ENCODE peak calls at places on chromosome 9, in six cellular contexts. T is SK-N-SH, J is hepatocyte, G is IMR-90, C is HCT116, X is OCI-LY7. K is an unnamed sample.

GRCh38 chr9:20463823-20464222 is 158.5 kb downstream of the MLLT3 start:
- DNase-seq in T (no peak), J (no peak), G (no peak), C (no peak), X (no peak), K (no peak)

GRCh38 chr9:120863833-120864232 is 13.2 kb downstream of the PHF19 start:
- DNase-seq in T (no peak), J (no peak), G (no peak), C (no peak), X (no peak), K (no peak)

GRCh38 chr9:86034863-86035734 is 64.3 kb downstream of the GOLM1 start:
- DNase-seq in T (peak; percentile 76), J (peak; percentile 49), G (peak; percentile 40), C (peak; percentile 29), X (peak; percentile 12), K (peak; percentile 66)

GRCh38 chr9:21611896-21612295 is 129.8 kb upstream of the IFNE start:
- DNase-seq in T (no peak), J (no peak), G (no peak), C (peak; percentile 82), X (no peak), K (peak; percentile 55)

GRCh38 chr9:5879419-5880181 is 11.1 kb upstream of the MLANA start:
- DNase-seq in T (peak; percentile 17), J (peak; percentile 73), G (peak; percentile 71), C (peak; percentile 88), X (no peak), K (peak; percentile 24)

GRCh38 chr9:7273575-7273974 is 515.8 kb downstream of the KDM4C start:
- DNase-seq in T (no peak), J (peak; percentile 54), G (peak; percentile 40), C (no peak), X (no peak), K (peak; percentile 65)

GRCh38 chr9:4174781-4175180 is 125.1 kb downstream of the GLIS3 start:
- DNase-seq in T (no peak), J (no peak), G (no peak), C (no peak), X (no peak), K (no peak)

GRCh38 chr9:96875460-96876142 is 21.3 kb upstream of the ZNF782 start:
- DNase-seq in T (peak; percentile 88), J (peak; percentile 92), G (peak; percentile 68), C (peak; percentile 83), X (peak; percentile 92), K (peak; percentile 71)

GRCh38 chr9:29212590-29213373 is 1639.5 kb upstream of the C9orf72 start:
- DNase-seq in T (peak; percentile 69), J (peak; percentile 61), G (no peak), C (no peak), X (no peak), K (no peak)

GRCh38 chr9:6833518-6834192 is 75.9 kb downstream of the KDM4C start:
- DNase-seq in T (no peak), J (no peak), G (peak; percentile 39), C (no peak), X (no peak), K (peak; percentile 34)

GRCh38 chr9:94472766-94473165 is 82.1 kb upstream of the PCAT7 start:
- DNase-seq in T (no peak), J (no peak), G (no peak), C (no peak), X (no peak), K (no peak)

GRCh38 chr9:119318371-119318770 is 50.9 kb downstream of the BRINP1 start:
- DNase-seq in T (peak; percentile 27), J (no peak), G (no peak), C (no peak), X (no peak), K (no peak)

GRCh38 chr9:18699749-18700148 is 225.8 kb downstream of the ADAMTSL1 start:
- DNase-seq in T (no peak), J (no peak), G (no peak), C (no peak), X (no peak), K (peak; percentile 57)

GRCh38 chr9:129653819-129654528 is 11.5 kb upstream of the PRRX2 start:
- DNase-seq in T (no peak), J (no peak), G (no peak), C (no peak), X (no peak), K (no peak)

GRCh38 chr9:135933114-135933513 is 25.8 kb upstream of the CAMSAP1 start:
- DNase-seq in T (no peak), J (no peak), G (no peak), C (no peak), X (no peak), K (no peak)

GRCh38 chr9:87381050-87381711 is 116.5 kb upstream of the DAPK1 start:
- DNase-seq in T (no peak), J (peak; percentile 47), G (peak; percentile 18), C (no peak), X (no peak), K (peak; percentile 91)

GRCh38 chr9:133759146-133759900 is 21.2 kb upstream of the SARDH start:
- DNase-seq in T (peak; percentile 76), J (peak; percentile 3), G (no peak), C (peak; percentile 10), X (no peak), K (no peak)

GRCh38 chr9:137276757-137277328 is 683 bp upstream of the TOR4A start:
- DNase-seq in T (no peak), J (peak; percentile 86), G (peak; percentile 38), C (no peak), X (peak; percentile 53), K (peak; percentile 45)

GRCh38 chr9:32220750-32221149 is 163.7 kb upstream of the ACO1 start:
- DNase-seq in T (no peak), J (no peak), G (no peak), C (no peak), X (no peak), K (no peak)

GRCh38 chr9:130681769-130682489 is 11.7 kb upstream of the EXOSC2 start:
- DNase-seq in T (no peak), J (no peak), G (no peak), C (no peak), X (peak; percentile 17), K (no peak)

GRCh38 chr9:93464395-93464794 is 11.0 kb upstream of the FAM120AOS start:
- DNase-seq in T (no peak), J (no peak), G (no peak), C (no peak), X (peak; percentile 74), K (no peak)

GRCh38 chr9:127128341-127129072 is 6.1 kb upstream of the ANGPTL2 start:
- DNase-seq in T (no peak), J (no peak), G (peak; percentile 39), C (no peak), X (no peak), K (peak; percentile 58)

GRCh38 chr9:137269231-137269772 is 8.2 kb upstream of the TOR4A start:
- DNase-seq in T (no peak), J (peak; percentile 6), G (peak; percentile 60), C (no peak), X (peak; percentile 82), K (no peak)

GRCh38 chr9:127344373-127344995 is 52.5 kb upstream of the SLC2A8 start:
- DNase-seq in T (no peak), J (no peak), G (peak; percentile 64), C (no peak), X (no peak), K (peak; percentile 47)

GRCh38 chr9:136597965-136598364 is 52.1 kb upstream of the NOTCH1 start:
- DNase-seq in T (no peak), J (no peak), G (no peak), C (no peak), X (no peak), K (no peak)

GRCh38 chr9:131727795-131728545 is 11.9 kb downstream of the RAPGEF1 start:
- DNase-seq in T (no peak), J (no peak), G (no peak), C (no peak), X (peak; percentile 52), K (peak; percentile 62)

GRCh38 chr9:131728961-131729360 is 10.9 kb downstream of the RAPGEF1 start:
- DNase-seq in T (peak; percentile 51), J (no peak), G (no peak), C (no peak), X (peak; percentile 90), K (no peak)

GRCh38 chr9:131724678-131725077 is 15.2 kb downstream of the RAPGEF1 start:
- DNase-seq in T (no peak), J (no peak), G (no peak), C (no peak), X (peak; percentile 92), K (no peak)

GRCh38 chr9:131728546-131728910 is 11.3 kb downstream of the RAPGEF1 start:
- DNase-seq in T (no peak), J (no peak), G (no peak), C (no peak), X (no peak), K (no peak)

GRCh38 chr9:131727184-131727785 is 12.6 kb downstream of the RAPGEF1 start:
- DNase-seq in T (no peak), J (peak; percentile 35), G (peak; percentile 24), C (no peak), X (no peak), K (peak; percentile 77)
- H3K4me2 ChIP-seq in T (peak overlapping the region; percentile 54), J (peak overlapping the region; percentile 41), G (no peak overlapping the region), C (no peak overlapping the region), X (peak overlapping the region; percentile 93), K (no peak overlapping the region)

GRCh38 chr9:90069107-90069506 is 464.3 kb downstream of the GADD45G start:
- DNase-seq in T (no peak), J (no peak), G (no peak), C (no peak), X (no peak), K (no peak)
- TF ChIP-seq CTCF in T (no peak), J (no peak), G (no peak), C (no peak), X (no peak), K (no peak)

GRCh38 chr9:70260606-70261005 is 1.8 kb downstream of the SMC5 start:
- DNase-seq in T (no peak), J (no peak), G (no peak), C (no peak), X (peak; percentile 4), K (no peak)

GRCh38 chr9:70261131-70261870 is 2.5 kb downstream of the SMC5 start:
- DNase-seq in T (no peak), J (no peak), G (peak; percentile 21), C (no peak), X (no peak), K (peak; percentile 13)

GRCh38 chr9:70263421-70263820 is 4.6 kb downstream of the SMC5 start:
- DNase-seq in T (no peak), J (no peak), G (peak; percentile 57), C (no peak), X (no peak), K (peak; percentile 35)

GRCh38 chr9:70262948-70263347 is 4.2 kb downstream of the SMC5 start:
- DNase-seq in T (no peak), J (no peak), G (peak; percentile 33), C (no peak), X (no peak), K (peak; percentile 10)

DNA sequence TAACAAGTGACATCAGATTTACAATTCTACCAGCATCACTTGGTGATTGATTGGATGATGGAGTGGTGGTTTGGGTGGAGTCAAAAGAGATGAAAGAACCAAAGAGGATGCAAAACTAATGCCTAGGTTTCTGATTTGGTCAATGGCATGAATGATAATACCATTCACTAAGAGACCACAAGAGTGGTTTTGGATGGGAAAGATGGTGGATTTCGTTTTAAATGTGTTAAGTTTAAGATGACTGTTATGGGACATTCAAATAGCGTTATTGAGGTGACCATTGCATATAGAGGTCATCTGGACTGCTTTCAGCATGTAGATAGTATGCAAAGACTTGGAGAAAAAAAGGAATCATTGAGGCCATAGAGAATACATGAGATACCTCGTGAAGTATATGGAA is 3.6 kb downstream of the SMC5 start:
- DNase-seq in T (no peak), J (no peak), G (no peak), C (no peak), X (no peak), K (no peak)
- H3K4me2 ChIP-seq in T (peak overlapping the region; percentile 0), J (peak overlapping the region; percentile 75), G (peak overlapping the region; percentile 52), C (no peak overlapping the region), X (peak overlapping the region; percentile 3), K (peak overlapping the region; percentile 52)

GRCh38 chr9:35374910-35375309 is 115.0 kb upstream of the RUSC2 start:
- DNase-seq in T (no peak), J (no peak), G (no peak), C (no peak), X (no peak), K (no peak)
- TF ChIP-seq CTCF in T (no peak), J (no peak), G (no peak), C (no peak), X (no peak), K (no peak)

K was measured in fibroblast of lung.